ENCODE peak calls at places on chromosomes 3 and 15, in four cellular contexts. One of them, this sample, is unnamed.

GRCh38 chr3:135235541-135235940 is 440.5 kb downstream of the EPHB1 start:
- DNase-seq in CD8-positive, alpha-beta memory T cell: no peak
- DNase-seq in ELF-1: peak
- DNase-seq in transverse colon: no peak
- DNase-seq in this sample: no peak

GRCh38 chr15:49423021-49423420 is at the start of gene FGF7:
- DNase-seq in CD8-positive, alpha-beta memory T cell: no peak
- DNase-seq in ELF-1: no peak
- DNase-seq in transverse colon: no peak
- DNase-seq in this sample: no peak

GRCh38 chr3:161859870-161860450 is 363.4 kb downstream of the OTOL1 start:
- DNase-seq in CD8-positive, alpha-beta memory T cell: no peak
- DNase-seq in ELF-1: no peak
- DNase-seq in transverse colon: no peak
- DNase-seq in this sample: no peak

GRCh38 chr3:98914210-98915080 is 12.9 kb upstream of the DCBLD2 start:
- DNase-seq in CD8-positive, alpha-beta memory T cell: no peak
- DNase-seq in ELF-1: no peak
- DNase-seq in transverse colon: no peak
- DNase-seq in this sample: no peak

GRCh38 chr3:172591876-172592771 is 68.9 kb upstream of the TNFSF10 start:
- DNase-seq in CD8-positive, alpha-beta memory T cell: peak
- DNase-seq in ELF-1: no peak
- DNase-seq in transverse colon: peak
- DNase-seq in this sample: no peak

GRCh38 chr3:37943631-37944242 is 46.8 kb upstream of the VILL start:
- DNase-seq in CD8-positive, alpha-beta memory T cell: no peak
- DNase-seq in ELF-1: no peak
- DNase-seq in transverse colon: no peak
- DNase-seq in this sample: no peak

GRCh38 chr15:43792761-43793493 is 807 bp downstream of the SERF2 start:
- DNase-seq in CD8-positive, alpha-beta memory T cell: no peak
- DNase-seq in ELF-1: peak
- DNase-seq in transverse colon: peak
- DNase-seq in this sample: peak

GRCh38 chr15:22902981-22903380 is 64.5 kb downstream of the NIPA2 start:
- DNase-seq in CD8-positive, alpha-beta memory T cell: no peak
- DNase-seq in ELF-1: no peak
- DNase-seq in transverse colon: no peak
- DNase-seq in this sample: no peak

GRCh38 chr3:96434616-96435015 is 379.8 kb upstream of the EPHA6 start:
- DNase-seq in CD8-positive, alpha-beta memory T cell: no peak
- DNase-seq in ELF-1: no peak
- DNase-seq in transverse colon: no peak
- DNase-seq in this sample: no peak

GRCh38 chr15:33923446-33923845 is 44.9 kb upstream of the CHRM5 start:
- DNase-seq in CD8-positive, alpha-beta memory T cell: no peak
- DNase-seq in ELF-1: no peak
- DNase-seq in transverse colon: no peak
- DNase-seq in this sample: no peak

GRCh38 chr3:101042996-101043686 is 49.9 kb upstream of the ABI3BP start:
- DNase-seq in CD8-positive, alpha-beta memory T cell: no peak
- DNase-seq in ELF-1: no peak
- DNase-seq in transverse colon: no peak
- DNase-seq in this sample: no peak

GRCh38 chr15:39075756-39076341 is 505.0 kb upstream of the THBS1 start:
- DNase-seq in CD8-positive, alpha-beta memory T cell: no peak
- DNase-seq in ELF-1: no peak
- DNase-seq in transverse colon: no peak
- DNase-seq in this sample: no peak

GRCh38 chr3:53180305-53181023 is 19.5 kb downstream of the PRKCD start:
- DNase-seq in CD8-positive, alpha-beta memory T cell: no peak
- DNase-seq in ELF-1: no peak
- DNase-seq in transverse colon: peak
- DNase-seq in this sample: no peak

This sample was measured in RWPE1.